ENCODE peak calls at places on chromosomes 12 and 14, in six cellular contexts. One of them, this sample, is unnamed.

GRCh38 chr12:120077260-120077659 is 39.3 kb downstream of the RAB35 start:
- DNase-seq in IMR-90: no peak
- DNase-seq in left ventricle myocardium inferior: no peak
- DNase-seq in thyroid gland: no peak
- DNase-seq in CD8-positive, alpha-beta T cell: no peak
- DNase-seq in AG04450: no peak
- DNase-seq in this sample: no peak

GRCh38 chr12:70598467-70599194 is 38.6 kb downstream of the PTPRB start:
- DNase-seq in CD8-positive, alpha-beta T cell: no peak
- DNase-seq in thyroid gland: no peak
- DNase-seq in AG04450: no peak
- DNase-seq in left ventricle myocardium inferior: no peak
- DNase-seq in IMR-90: no peak
- DNase-seq in this sample: no peak

GRCh38 chr14:93953739-93954515 is 22.4 kb downstream of the ASB2 start:
- DNase-seq in IMR-90: no peak
- DNase-seq in AG04450: no peak
- DNase-seq in thyroid gland: no peak
- DNase-seq in left ventricle myocardium inferior: no peak
- DNase-seq in CD8-positive, alpha-beta T cell: no peak
- DNase-seq in this sample: no peak

GRCh38 chr14:50061664-50062437 is 54.5 kb downstream of the VCPKMT start:
- DNase-seq in IMR-90: peak; percentile 56
- DNase-seq in left ventricle myocardium inferior: no peak
- DNase-seq in AG04450: no peak
- DNase-seq in thyroid gland: no peak
- DNase-seq in CD8-positive, alpha-beta T cell: peak; percentile 64
- DNase-seq in this sample: peak; percentile 75

GRCh38 chr12:125167658-125168057 is 102.4 kb downstream of the AACS start:
- DNase-seq in left ventricle myocardium inferior: no peak
- DNase-seq in thyroid gland: no peak
- DNase-seq in IMR-90: no peak
- DNase-seq in CD8-positive, alpha-beta T cell: no peak
- DNase-seq in AG04450: no peak
- DNase-seq in this sample: no peak

GRCh38 chr12:87618199-87618598 is 411.0 kb downstream of the C12orf50 start:
- DNase-seq in CD8-positive, alpha-beta T cell: no peak
- DNase-seq in thyroid gland: no peak
- DNase-seq in AG04450: no peak
- DNase-seq in IMR-90: no peak
- DNase-seq in left ventricle myocardium inferior: no peak
- DNase-seq in this sample: no peak

GRCh38 chr12:4031703-4032291 is 158.6 kb upstream of the PARP11 start:
- DNase-seq in AG04450: no peak
- DNase-seq in thyroid gland: no peak
- DNase-seq in CD8-positive, alpha-beta T cell: no peak
- DNase-seq in left ventricle myocardium inferior: peak; percentile 20
- DNase-seq in IMR-90: peak; percentile 20
- DNase-seq in this sample: no peak

GRCh38 chr14:44963775-44964380 is 1.9 kb downstream of the TOGARAM1 start:
- DNase-seq in CD8-positive, alpha-beta T cell: no peak
- DNase-seq in AG04450: no peak
- DNase-seq in IMR-90: no peak
- DNase-seq in thyroid gland: no peak
- DNase-seq in left ventricle myocardium inferior: no peak
- DNase-seq in this sample: no peak

GRCh38 chr14:83870556-83870955 is 1659.4 kb upstream of the FLRT2 start:
- DNase-seq in thyroid gland: no peak
- DNase-seq in IMR-90: no peak
- DNase-seq in AG04450: no peak
- DNase-seq in CD8-positive, alpha-beta T cell: no peak
- DNase-seq in left ventricle myocardium inferior: no peak
- DNase-seq in this sample: no peak

GRCh38 chr12:26719852-26720251 is 113.1 kb downstream of the ITPR2 start:
- DNase-seq in CD8-positive, alpha-beta T cell: no peak
- DNase-seq in left ventricle myocardium inferior: no peak
- DNase-seq in IMR-90: no peak
- DNase-seq in AG04450: no peak
- DNase-seq in thyroid gland: no peak
- DNase-seq in this sample: no peak
- TF ChIP-seq CTCF in CD8-positive, alpha-beta T cell: no peak
- TF ChIP-seq CTCF in left ventricle myocardium inferior: no peak
- TF ChIP-seq CTCF in IMR-90: peak; percentile 23
- TF ChIP-seq CTCF in AG04450: peak; percentile 51
- TF ChIP-seq CTCF in thyroid gland: peak; percentile 25
- TF ChIP-seq CTCF in this sample: no peak

GRCh38 chr14:91835197-91835919 is 32.0 kb downstream of the TC2N start:
- DNase-seq in AG04450: no peak
- DNase-seq in left ventricle myocardium inferior: no peak
- DNase-seq in CD8-positive, alpha-beta T cell: peak; percentile 9
- DNase-seq in IMR-90: no peak
- DNase-seq in thyroid gland: peak; percentile 27
- DNase-seq in this sample: no peak

GRCh38 chr14:91834571-91834970 is 32.8 kb downstream of the TC2N start:
- DNase-seq in CD8-positive, alpha-beta T cell: no peak
- DNase-seq in IMR-90: no peak
- DNase-seq in left ventricle myocardium inferior: no peak
- DNase-seq in AG04450: no peak
- DNase-seq in thyroid gland: no peak
- DNase-seq in this sample: no peak

GRCh38 chr14:91837076-91837475 is 30.3 kb downstream of the TC2N start:
- DNase-seq in IMR-90: no peak
- DNase-seq in AG04450: no peak
- DNase-seq in left ventricle myocardium inferior: no peak
- DNase-seq in CD8-positive, alpha-beta T cell: no peak
- DNase-seq in thyroid gland: peak; percentile 8
- DNase-seq in this sample: no peak

GRCh38 chr14:91839754-91840153 is 27.6 kb downstream of the TC2N start:
- DNase-seq in left ventricle myocardium inferior: no peak
- DNase-seq in AG04450: no peak
- DNase-seq in CD8-positive, alpha-beta T cell: no peak
- DNase-seq in IMR-90: no peak
- DNase-seq in thyroid gland: no peak
- DNase-seq in this sample: no peak

GRCh38 chr14:91835920-91836843 is 31.2 kb downstream of the TC2N start:
- DNase-seq in left ventricle myocardium inferior: peak; percentile 62
- DNase-seq in AG04450: no peak
- DNase-seq in IMR-90: no peak
- DNase-seq in CD8-positive, alpha-beta T cell: peak; percentile 90
- DNase-seq in thyroid gland: peak; percentile 95
- DNase-seq in this sample: peak; percentile 54
- TF ChIP-seq CTCF in left ventricle myocardium inferior: no peak
- TF ChIP-seq CTCF in AG04450: no peak
- TF ChIP-seq CTCF in IMR-90: no peak
- TF ChIP-seq CTCF in CD8-positive, alpha-beta T cell: no peak
- TF ChIP-seq CTCF in thyroid gland: no peak
- TF ChIP-seq CTCF in this sample: no peak

DNA sequence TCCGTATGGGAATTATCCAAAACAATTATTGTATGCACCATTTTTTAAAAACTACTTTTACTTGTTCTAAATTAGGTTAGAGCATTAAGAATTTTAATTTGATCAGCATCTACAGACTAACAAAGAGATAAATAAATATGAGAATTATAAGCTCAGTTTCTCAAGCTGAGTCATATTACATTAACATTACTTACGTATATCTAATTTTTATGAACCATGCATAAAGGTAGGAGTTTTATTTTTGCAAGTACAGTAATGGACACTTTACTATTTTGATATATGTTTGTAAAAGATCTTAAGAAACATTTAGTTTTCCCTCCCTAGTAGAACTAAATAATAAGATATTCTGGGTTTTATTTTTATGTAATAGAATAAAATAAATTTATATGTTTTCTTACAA is 410.1 kb downstream of the TMEM117 start:
- DNase-seq in AG04450: no peak
- DNase-seq in IMR-90: no peak
- DNase-seq in left ventricle myocardium inferior: no peak
- DNase-seq in CD8-positive, alpha-beta T cell: no peak
- DNase-seq in thyroid gland: no peak
- DNase-seq in this sample: no peak
- TF ChIP-seq CTCF in AG04450: no peak
- TF ChIP-seq CTCF in IMR-90: no peak
- TF ChIP-seq CTCF in left ventricle myocardium inferior: no peak
- TF ChIP-seq CTCF in CD8-positive, alpha-beta T cell: no peak
- TF ChIP-seq CTCF in thyroid gland: no peak
- TF ChIP-seq CTCF in this sample: no peak

GRCh38 chr14:66606826-66607225 is 98.9 kb downstream of the GPHN start:
- DNase-seq in left ventricle myocardium inferior: no peak
- DNase-seq in AG04450: no peak
- DNase-seq in IMR-90: no peak
- DNase-seq in thyroid gland: no peak
- DNase-seq in CD8-positive, alpha-beta T cell: no peak
- DNase-seq in this sample: no peak

GRCh38 chr14:66613344-66613743 is 105.4 kb downstream of the GPHN start:
- DNase-seq in AG04450: no peak
- DNase-seq in thyroid gland: no peak
- DNase-seq in IMR-90: no peak
- DNase-seq in CD8-positive, alpha-beta T cell: no peak
- DNase-seq in left ventricle myocardium inferior: no peak
- DNase-seq in this sample: no peak

DNA sequence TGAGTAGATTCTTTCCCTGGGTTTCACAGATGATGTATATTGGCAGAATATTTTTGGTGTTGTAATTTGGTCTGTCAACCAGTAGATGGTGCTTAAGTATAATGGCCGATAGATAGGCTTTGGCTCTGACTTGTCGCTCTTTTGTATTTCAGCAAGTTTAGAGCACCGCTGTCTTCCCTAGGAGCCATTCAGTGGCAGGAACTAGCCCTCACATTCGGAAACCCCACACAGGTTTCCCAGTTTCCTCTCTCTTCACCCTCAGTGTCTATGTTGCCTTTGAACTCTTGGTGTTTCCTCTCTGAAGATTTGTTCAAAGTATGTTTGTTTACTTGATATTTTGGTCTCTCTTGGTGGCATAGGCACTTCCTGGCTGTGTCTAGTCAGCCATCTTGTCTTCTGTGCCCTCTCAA is 102.2 kb downstream of the GPHN start:
- DNase-seq in IMR-90: peak; percentile 7
- DNase-seq in AG04450: no peak
- DNase-seq in thyroid gland: no peak
- DNase-seq in left ventricle myocardium inferior: no peak
- DNase-seq in CD8-positive, alpha-beta T cell: no peak
- DNase-seq in this sample: no peak
- TF ChIP-seq CTCF in IMR-90: peak; percentile 39
- TF ChIP-seq CTCF in AG04450: peak; percentile 46
- TF ChIP-seq CTCF in thyroid gland: no peak
- TF ChIP-seq CTCF in left ventricle myocardium inferior: peak; percentile 18
- TF ChIP-seq CTCF in CD8-positive, alpha-beta T cell: no peak
- TF ChIP-seq CTCF in this sample: no peak

DNA sequence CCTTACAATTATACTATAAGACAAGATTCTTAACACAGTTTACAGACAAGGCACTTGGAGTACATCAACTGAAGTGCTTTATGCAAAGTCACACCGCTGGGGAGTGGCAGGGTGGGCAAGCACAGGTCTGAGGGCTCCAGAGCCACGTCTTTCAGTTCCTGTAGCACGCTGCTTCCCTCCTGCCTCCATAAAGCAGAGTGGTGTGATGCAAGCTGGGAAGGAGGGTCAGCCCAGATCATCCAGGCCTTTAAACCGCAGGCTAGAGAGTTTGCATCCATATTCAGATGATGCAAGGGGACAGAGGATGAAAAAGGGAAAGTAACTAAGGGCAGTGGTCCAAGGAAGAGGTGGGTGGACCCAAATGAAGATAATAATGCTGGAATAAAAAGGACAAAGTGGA is 132.6 kb downstream of the ITPR2 start:
- DNase-seq in AG04450: no peak
- DNase-seq in CD8-positive, alpha-beta T cell: no peak
- DNase-seq in left ventricle myocardium inferior: no peak
- DNase-seq in thyroid gland: no peak
- DNase-seq in IMR-90: no peak
- DNase-seq in this sample: no peak
- TF ChIP-seq CTCF in AG04450: no peak
- TF ChIP-seq CTCF in CD8-positive, alpha-beta T cell: no peak
- TF ChIP-seq CTCF in left ventricle myocardium inferior: no peak
- TF ChIP-seq CTCF in thyroid gland: no peak
- TF ChIP-seq CTCF in IMR-90: no peak
- TF ChIP-seq CTCF in this sample: no peak

DNA sequence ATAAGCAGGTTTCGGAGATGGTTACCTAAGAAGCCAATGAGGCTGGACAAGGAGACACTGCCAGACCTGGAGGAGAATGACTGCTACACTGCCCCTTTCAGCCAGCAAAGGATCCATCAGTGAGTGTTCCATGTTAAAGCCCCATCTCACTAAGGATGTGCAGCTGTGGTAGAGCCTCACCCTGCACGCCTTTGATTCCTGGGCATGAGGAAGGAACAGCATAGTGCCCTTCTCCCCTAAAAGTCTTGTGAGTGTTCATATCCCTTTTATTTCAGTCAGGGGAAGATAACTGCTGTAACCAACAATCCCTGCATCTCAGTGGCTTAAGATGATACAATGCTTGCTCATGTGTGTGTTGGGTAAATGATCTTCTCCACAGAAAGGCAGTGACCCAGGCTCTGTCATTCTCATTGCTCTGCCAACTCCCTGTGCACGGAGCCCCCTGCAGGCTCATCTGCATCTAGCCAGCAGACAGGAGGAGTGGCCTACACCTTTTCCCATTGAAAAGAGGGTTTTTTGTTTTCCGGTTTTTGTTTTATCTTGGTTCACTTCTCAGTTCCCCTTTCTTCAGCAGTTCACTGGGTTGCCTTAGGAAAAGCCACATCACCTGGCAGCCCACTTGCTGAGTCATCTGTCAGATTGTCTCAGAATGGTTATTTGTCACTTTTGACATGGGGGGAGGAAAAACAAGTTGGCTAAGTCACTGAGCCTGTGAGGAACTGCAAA is 193.1 kb downstream of the ANO4 start:
- DNase-seq in thyroid gland: no peak
- DNase-seq in AG04450: peak; percentile 11
- DNase-seq in CD8-positive, alpha-beta T cell: no peak
- DNase-seq in IMR-90: peak; percentile 70
- DNase-seq in left ventricle myocardium inferior: no peak
- DNase-seq in this sample: no peak
- TF ChIP-seq CTCF in thyroid gland: no peak
- TF ChIP-seq CTCF in AG04450: peak; percentile 66
- TF ChIP-seq CTCF in CD8-positive, alpha-beta T cell: no peak
- TF ChIP-seq CTCF in IMR-90: peak; percentile 55
- TF ChIP-seq CTCF in left ventricle myocardium inferior: no peak
- TF ChIP-seq CTCF in this sample: no peak

DNA sequence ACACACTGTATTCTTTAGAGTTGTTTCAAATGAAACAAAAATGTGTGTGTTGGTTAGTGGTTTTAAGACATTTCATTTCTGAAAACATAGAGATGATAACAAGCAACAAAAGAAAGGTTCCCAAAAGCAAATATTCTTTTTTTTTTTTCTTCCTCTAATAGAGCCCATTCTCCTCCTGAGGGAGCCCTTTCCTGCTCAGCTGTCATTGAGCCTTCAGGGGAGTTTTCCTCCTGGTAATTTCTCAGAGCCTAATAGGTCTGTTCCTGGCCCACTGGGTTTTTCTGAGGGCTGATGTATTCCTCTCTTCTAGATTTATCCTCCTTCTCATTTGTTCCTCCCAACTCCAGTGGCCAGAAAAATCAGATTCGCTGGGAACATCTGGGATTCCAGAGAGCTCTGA is 654.5 kb downstream of the NOVA1 start:
- DNase-seq in AG04450: no peak
- DNase-seq in thyroid gland: no peak
- DNase-seq in left ventricle myocardium inferior: no peak
- DNase-seq in CD8-positive, alpha-beta T cell: no peak
- DNase-seq in IMR-90: no peak
- DNase-seq in this sample: no peak
- TF ChIP-seq CTCF in AG04450: no peak
- TF ChIP-seq CTCF in thyroid gland: no peak
- TF ChIP-seq CTCF in left ventricle myocardium inferior: no peak
- TF ChIP-seq CTCF in CD8-positive, alpha-beta T cell: no peak
- TF ChIP-seq CTCF in IMR-90: no peak
- TF ChIP-seq CTCF in this sample: no peak